ENCODE peak calls at places on chromosomes 4 and X, in five cellular contexts. B, Z, R, V and S are unnamed samples. For H3K36me3, the result is how much of the 10 kb centered on the place peaks cover.

GRCh38 chr4:162645381-162645780 is 481.6 kb upstream of the FSTL5 start:
- DNase-seq in B (no peak), Z (no peak), R (peak), V (peak), S (no peak)

GRCh38 chrX:133648594-133648993 is 233.3 kb upstream of the GPC4 start:
- DNase-seq in B (no peak), Z (no peak), R (no peak), V (no peak), S (no peak)

GRCh38 chr4:2837904-2838496 is 5.6 kb upstream of the ADD1 start:
- DNase-seq in B (peak), Z (peak), R (no peak), V (peak), S (peak)

GRCh38 chrX:1246816-1247215 is 21.8 kb upstream of the CSF2RA start:
- DNase-seq in B (peak), Z (peak), R (peak), V (peak), S (no peak)

GRCh38 chr4:119683518-119683917 is 54.9 kb upstream of the PDE5A start:
- DNase-seq in B (no peak), Z (no peak), R (no peak), V (peak), S (no peak)

GRCh38 chrX:42732506-42732905 is 45.5 kb downstream of the PPP1R2C start:
- DNase-seq in B (peak), Z (no peak), R (no peak), V (peak), S (peak)

GRCh38 chrX:13069771-13070410 is 25.5 kb upstream of the FAM9C start:
- DNase-seq in B (no peak), Z (no peak), R (no peak), V (no peak), S (no peak)

GRCh38 chrX:41541381-41541780 is 94.2 kb downstream of the NYX start:
- DNase-seq in B (no peak), Z (no peak), R (no peak), V (no peak), S (no peak)

DNA sequence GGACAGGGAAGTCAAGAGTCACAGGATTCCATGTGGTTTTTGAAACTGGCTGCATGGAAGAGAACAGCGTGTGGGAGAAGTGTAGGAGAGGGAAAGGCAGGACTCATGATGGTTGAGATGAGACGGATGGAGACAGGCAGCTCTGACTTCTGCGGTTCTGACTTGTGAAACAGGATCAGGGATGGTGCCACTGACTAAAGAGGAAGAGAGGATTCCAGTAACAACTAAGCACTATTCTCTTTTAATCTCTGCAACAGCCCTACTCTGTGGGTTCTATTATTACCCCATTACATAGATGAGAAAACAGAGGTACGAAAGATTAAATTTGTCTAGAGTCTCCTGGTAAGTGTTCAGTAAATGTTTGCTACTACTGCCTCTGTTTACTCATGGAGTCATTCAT is 156.3 kb downstream of the CBR4 start:
- DNase-seq in B (no peak), Z (no peak), R (no peak), V (no peak), S (no peak)
- H3K4me3 ChIP-seq in B (no peak), Z (no peak), R (no peak), V (no peak), S (no peak)

DNA sequence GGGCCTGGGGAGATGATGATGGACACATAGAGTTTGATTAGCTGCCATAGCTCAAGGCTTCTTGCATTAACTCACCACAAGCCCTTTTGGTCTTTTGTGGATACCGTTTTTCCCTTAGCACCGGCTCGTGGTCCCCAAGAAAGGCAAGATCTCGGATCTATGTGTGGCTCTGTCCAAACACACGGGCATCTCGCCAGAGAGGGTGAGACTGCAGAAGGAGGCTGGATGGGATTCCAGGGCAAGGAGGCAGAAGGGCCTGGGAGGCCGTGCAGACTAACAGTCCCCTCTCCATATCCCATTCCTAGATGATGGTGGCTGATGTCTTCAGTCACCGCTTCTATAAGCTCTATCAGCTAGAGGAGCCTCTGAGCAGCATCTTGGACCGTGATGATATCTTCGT is 9.5 kb downstream of the USP11 start:
- DNase-seq in B (no peak), Z (no peak), R (no peak), V (no peak), S (no peak)
- H3K36me3 ChIP-seq in B (under half), Z (under half), R (under half), V (under half), S (under half)

GRCh38 chr4:6270691-6271121 is 1.1 kb downstream of the WFS1 start:
- DNase-seq in B (no peak), Z (no peak), R (no peak), V (no peak), S (no peak)

GRCh38 chr4:6268650-6269399 is 825 bp upstream of the WFS1 start:
- DNase-seq in B (no peak), Z (no peak), R (peak), V (no peak), S (no peak)

GRCh38 chr4:6267573-6267972 is 2.1 kb upstream of the WFS1 start:
- DNase-seq in B (no peak), Z (no peak), R (no peak), V (no peak), S (no peak)

GRCh38 chr4:6269651-6270511 is at the start of gene WFS1:
- DNase-seq in B (peak), Z (peak), R (peak), V (peak), S (peak)

DNA sequence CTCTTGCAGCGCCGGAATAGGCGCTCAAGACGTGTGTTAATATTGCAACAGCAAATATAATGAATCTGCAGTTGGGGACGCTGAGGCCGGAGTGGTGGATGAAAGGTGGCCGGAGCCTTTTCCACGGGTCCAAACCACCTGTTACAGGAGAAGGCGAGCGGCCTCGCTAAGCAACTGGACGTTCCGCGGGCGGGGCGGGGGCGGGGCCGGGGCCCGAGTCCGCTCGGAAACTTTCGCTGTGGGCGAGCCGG is 325 bp upstream of the WFS1 start:
- DNase-seq in B (no peak), Z (no peak), R (no peak), V (no peak), S (no peak)
- H3K4me3 ChIP-seq in B (no peak), Z (no peak), R (no peak), V (no peak), S (peak)

DNA sequence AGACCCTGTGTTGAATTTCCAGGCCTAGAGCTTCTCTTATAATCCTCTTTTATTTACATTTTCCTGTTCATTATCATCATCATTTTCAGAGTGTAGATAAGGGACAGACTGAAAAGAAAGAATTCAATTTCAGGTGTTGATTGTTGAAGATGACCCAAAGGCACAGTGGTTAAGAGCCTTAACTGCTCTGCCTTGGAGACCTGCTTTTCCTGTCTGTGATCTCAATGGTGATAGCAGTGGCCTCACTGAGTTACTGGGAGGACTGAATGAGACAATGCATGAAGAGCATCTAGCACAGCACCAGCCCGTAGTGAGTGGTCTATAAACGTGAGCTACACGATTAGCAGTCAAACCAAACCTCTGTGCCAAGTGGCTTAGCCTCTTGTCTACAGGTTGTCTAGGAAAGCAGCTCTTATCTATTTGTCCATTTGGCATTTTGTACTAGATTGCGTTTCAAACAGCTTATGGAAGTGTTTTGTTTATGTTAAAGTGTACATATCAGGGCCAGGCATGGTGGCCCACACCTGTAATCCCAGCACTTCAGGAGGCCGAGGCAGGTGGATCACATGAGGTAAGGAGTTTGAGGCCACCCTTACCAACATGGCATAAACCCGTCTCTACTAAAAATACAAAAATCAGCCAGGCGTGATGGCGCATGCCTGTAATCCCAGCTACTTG is 41.5 kb downstream of the SETD7 start:
- DNase-seq in B (no peak), Z (no peak), R (peak), V (no peak), S (no peak)
- H3K36me3 ChIP-seq in B (under half), Z (under half), R (under half), V (under half), S (under half)